ENCODE peak calls at places on chromosomes 13 and 19, in nine cellular contexts. Q is left lung, E is AG09309, B is Panc1, J is NB4, K is uterus, L is lower leg skin, C is thoracic aorta, F is HCT116. O is an unnamed sample.

GRCh38 chr19:51690359-51691121 is 2.6 kb upstream of the SPACA6 start:
- DNase-seq in E (no peak), C (no peak), J (peak), B (no peak), Q (peak), L (peak), F (no peak), K (peak), O (no peak)

GRCh38 chr19:38405276-38405675 is 2.4 kb downstream of the FAM98C start:
- DNase-seq in B (no peak), F (no peak), Q (no peak), K (no peak), E (no peak), J (no peak), C (no peak), L (no peak), O (no peak)

GRCh38 chr13:114068723-114069322 is 63.6 kb downstream of the RASA3 start:
- DNase-seq in L (no peak), C (no peak), E (no peak), B (no peak), J (peak), Q (peak), F (no peak), K (peak), O (no peak)

GRCh38 chr13:68081051-68081450 is 850.9 kb upstream of the PCDH9 start:
- DNase-seq in L (no peak), F (no peak), B (no peak), C (no peak), J (peak), Q (no peak), E (no peak), K (no peak), O (no peak)

GRCh38 chr13:24642236-24642635 is 38.0 kb upstream of the ATP12A start:
- DNase-seq in K (no peak), C (no peak), J (no peak), Q (no peak), B (no peak), L (no peak), E (no peak), F (no peak), O (no peak)

GRCh38 chr13:85283408-85283807 is 515.8 kb downstream of the SLITRK6 start:
- DNase-seq in C (no peak), K (no peak), J (no peak), Q (no peak), E (no peak), F (no peak), B (no peak), L (no peak), O (no peak)

GRCh38 chr19:16894080-16894479 is 5.3 kb downstream of the F2RL3 start:
- DNase-seq in K (no peak), Q (no peak), E (no peak), C (no peak), F (no peak), B (no peak), L (no peak), J (no peak), O (no peak)

GRCh38 chr13:109481046-109481445 is 305.3 kb downstream of the IRS2 start:
- DNase-seq in F (no peak), K (no peak), C (no peak), L (no peak), E (no peak), J (no peak), B (no peak), Q (no peak), O (no peak)

GRCh38 chr13:30730526-30730925 is 4.8 kb upstream of the ALOX5AP start:
- DNase-seq in L (no peak), F (no peak), C (no peak), J (no peak), E (no peak), K (no peak), B (no peak), Q (no peak), O (no peak)

GRCh38 chr13:79352107-79352506 is 53.9 kb downstream of the RBM26 start:
- DNase-seq in E (no peak), L (no peak), J (no peak), K (no peak), B (no peak), F (no peak), Q (no peak), C (no peak), O (no peak)

GRCh38 chr13:76764429-76764828 is 121.8 kb downstream of the KCTD12 start:
- DNase-seq in C (no peak), F (no peak), L (peak), Q (peak), K (peak), J (peak), E (no peak), B (no peak), O (no peak)

GRCh38 chr13:20993661-20994440 is 67.5 kb downstream of the LATS2 start:
- DNase-seq in B (no peak), C (no peak), E (peak), J (peak), L (peak), K (no peak), F (no peak), Q (no peak), O (no peak)

GRCh38 chr19:11446652-11447301 is 11.3 kb downstream of the PRKCSH start:
- DNase-seq in E (no peak), F (no peak), Q (no peak), K (no peak), B (no peak), C (no peak), J (peak), L (no peak), O (no peak)

GRCh38 chr19:30253581-30253996 is 118.6 kb upstream of the ZNF536 start:
- DNase-seq in E (no peak), C (no peak), B (no peak), K (no peak), L (no peak), Q (no peak), F (no peak), J (no peak), O (no peak)

GRCh38 chr13:40812102-40812501 is 22.7 kb downstream of the SLC25A15 start:
- DNase-seq in Q (no peak), L (no peak), E (no peak), C (no peak), F (no peak), B (no peak), J (peak), K (no peak), O (no peak)

GRCh38 chr13:82323101-82323500 is 1559.2 kb downstream of the SLITRK1 start:
- DNase-seq in F (no peak), B (no peak), C (no peak), E (no peak), Q (no peak), K (no peak), J (no peak), L (no peak), O (peak)

GRCh38 chr19:47598407-47599349 is 10.3 kb upstream of the BICRA start:
- DNase-seq in F (peak), J (no peak), B (peak), L (peak), Q (peak), E (peak), C (peak), K (peak), O (no peak)

GRCh38 chr19:35689836-35690235 is 14.5 kb upstream of the ZBTB32 start:
- DNase-seq in L (no peak), J (no peak), B (no peak), Q (no peak), E (no peak), C (no peak), K (no peak), F (no peak), O (no peak)

GRCh38 chr19:4495471-4495870 is 22.8 kb downstream of the PLIN4 start:
- DNase-seq in Q (no peak), K (no peak), J (no peak), C (no peak), E (no peak), F (peak), B (no peak), L (no peak), O (no peak)

GRCh38 chr19:3513198-3514140 is 7.4 kb downstream of the FZR1 start:
- DNase-seq in C (no peak), E (no peak), K (no peak), F (no peak), L (no peak), B (no peak), Q (no peak), J (no peak), O (no peak)

GRCh38 chr13:28059214-28059613 is 41.2 kb downstream of the FLT3 start:
- DNase-seq in B (no peak), F (peak), C (no peak), E (no peak), J (peak), L (no peak), Q (no peak), K (no peak), O (peak)

GRCh38 chr13:45207319-45207718 is 6.5 kb upstream of the KCTD4 start:
- DNase-seq in F (no peak), K (no peak), E (no peak), C (no peak), J (no peak), L (no peak), Q (no peak), B (no peak), O (no peak)

GRCh38 chr13:80342541-80343371 is 1.8 kb upstream of the SPRY2 start:
- DNase-seq in F (no peak), Q (peak), L (peak), J (peak), E (no peak), C (no peak), K (peak), B (no peak), O (no peak)

GRCh38 chr19:57803594-57804325 is 11.0 kb downstream of the ZNF552 start:
- DNase-seq in J (no peak), B (no peak), E (peak), C (no peak), F (peak), L (no peak), Q (peak), K (no peak), O (no peak)

GRCh38 chr19:50836543-50837195 is 3.3 kb upstream of the KLK15 start:
- DNase-seq in L (no peak), Q (no peak), E (no peak), B (no peak), C (no peak), K (no peak), J (no peak), F (no peak), O (no peak)

GRCh38 chr13:24159362-24159761 is 1.2 kb upstream of the SPATA13 start:
- DNase-seq in Q (no peak), F (no peak), E (no peak), L (no peak), B (no peak), J (no peak), C (no peak), K (no peak), O (no peak)

GRCh38 chr13:28718186-28718537 is 608 bp downstream of the SLC46A3 start:
- DNase-seq in E (no peak), B (no peak), K (no peak), C (peak), L (peak), Q (no peak), J (peak), F (no peak), O (no peak)

GRCh38 chr19:16062789-16063188 is 13.5 kb upstream of the TPM4 start:
- DNase-seq in K (no peak), E (no peak), C (no peak), Q (no peak), J (peak), F (no peak), B (no peak), L (no peak), O (no peak)

GRCh38 chr13:36163809-36164308 is 32.7 kb upstream of the DCLK1 start:
- DNase-seq in F (no peak), K (peak), Q (peak), C (no peak), J (no peak), L (peak), E (peak), B (no peak), O (peak)

GRCh38 chr19:38736413-38737280 is 7.6 kb downstream of the CAPN12 start:
- DNase-seq in Q (peak), J (peak), L (peak), K (peak), F (peak), B (no peak), C (no peak), E (no peak), O (no peak)

GRCh38 chr19:45104658-45105384 is 11.8 kb downstream of the PPP1R37 start:
- DNase-seq in C (no peak), L (no peak), K (no peak), J (no peak), B (no peak), Q (no peak), E (no peak), F (no peak), O (no peak)

GRCh38 chr19:42762782-42763181 is 2.7 kb downstream of the PSG8 start:
- DNase-seq in L (no peak), B (no peak), Q (no peak), C (no peak), J (no peak), F (no peak), E (no peak), K (no peak), O (no peak)

GRCh38 chr19:42764836-42765235 is 642 bp downstream of the PSG8 start:
- DNase-seq in C (no peak), Q (no peak), L (no peak), B (no peak), J (no peak), E (no peak), F (no peak), K (no peak), O (no peak)
- H3K4me3 ChIP-seq in C (no peak), Q (no peak), L (no peak), B (no peak), J (no peak), E (no peak), F (no peak), K (no peak), O (no peak)

GRCh38 chr19:18437481-18438330 is at the start of gene ISYNA1:
- DNase-seq in K (peak), C (no peak), L (no peak), F (no peak), J (no peak), B (no peak), Q (no peak), E (no peak), O (no peak)
- TF ChIP-seq CTCF in K (peak), C (no peak), L (no peak), F (no peak), J (no peak), B (no peak), Q (no peak), E (no peak), O (no peak)

DNA sequence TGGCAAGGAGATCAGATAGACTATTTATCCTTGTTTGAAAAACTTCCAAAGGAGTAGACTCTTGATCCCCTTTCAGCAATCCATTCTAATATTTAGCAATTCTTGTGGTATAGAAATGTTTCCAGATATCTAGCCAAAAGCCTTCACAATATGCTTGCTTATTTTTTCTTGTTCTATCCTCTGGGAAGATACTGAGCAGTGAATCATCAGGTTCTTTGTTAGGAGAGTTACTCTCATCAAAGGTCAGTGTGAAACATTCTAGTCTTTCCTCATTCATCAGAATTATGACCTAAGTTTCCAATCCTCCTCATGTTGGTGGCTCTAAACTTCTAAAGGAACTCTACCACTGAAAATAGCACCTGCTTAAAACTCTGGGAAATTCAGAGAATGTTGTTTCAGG is 3.9 kb downstream of the GPC6 start:
- DNase-seq in E (peak), Q (no peak), B (no peak), K (no peak), J (no peak), F (no peak), L (no peak), C (no peak), O (no peak)
- H3K4me3 ChIP-seq in E (no peak), Q (no peak), B (no peak), K (no peak), J (no peak), F (no peak), L (no peak), C (peak), O (no peak)

GRCh38 chr13:33110713-33111413 is 94.6 kb downstream of the KL start:
- DNase-seq in Q (no peak), B (no peak), K (no peak), E (no peak), F (no peak), J (no peak), L (peak), C (no peak), O (no peak)

GRCh38 chr13:33108620-33109019 is 92.4 kb downstream of the KL start:
- DNase-seq in K (no peak), F (no peak), Q (no peak), L (no peak), E (no peak), J (no peak), C (no peak), B (no peak), O (no peak)

GRCh38 chr13:33110386-33110712 is 94.1 kb downstream of the KL start:
- DNase-seq in E (no peak), C (no peak), L (no peak), B (no peak), K (no peak), J (no peak), Q (no peak), F (no peak), O (no peak)

GRCh38 chr13:33109319-33109718 is 93.1 kb downstream of the KL start:
- DNase-seq in B (no peak), F (no peak), Q (no peak), E (no peak), K (no peak), J (no peak), C (no peak), L (no peak), O (no peak)

DNA sequence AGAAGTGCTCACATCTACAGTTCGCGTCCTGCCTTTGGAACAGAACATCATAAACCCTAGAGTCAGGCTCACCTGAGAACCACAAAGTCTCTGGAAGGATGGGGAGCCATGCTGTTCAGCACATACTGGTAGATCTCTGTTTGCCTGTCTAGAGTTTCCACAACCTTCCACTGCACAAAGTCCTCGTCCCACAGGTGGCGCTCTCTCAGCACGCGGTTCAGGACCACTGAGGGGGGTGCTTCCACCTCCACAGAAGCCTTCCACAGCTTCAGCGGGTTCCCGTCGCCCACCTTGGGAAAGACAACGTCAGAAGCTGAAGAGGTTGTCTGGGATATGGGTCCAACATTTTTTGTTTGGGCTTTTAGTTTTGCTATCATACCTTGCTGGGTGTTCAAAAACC is 93.6 kb downstream of the KL start:
- DNase-seq in J (no peak), Q (no peak), B (peak), C (no peak), L (no peak), F (no peak), E (no peak), K (no peak), O (no peak)
- TF ChIP-seq CTCF in J (peak), Q (no peak), B (peak), C (no peak), L (no peak), F (peak), E (peak), K (no peak), O (peak)

DNA sequence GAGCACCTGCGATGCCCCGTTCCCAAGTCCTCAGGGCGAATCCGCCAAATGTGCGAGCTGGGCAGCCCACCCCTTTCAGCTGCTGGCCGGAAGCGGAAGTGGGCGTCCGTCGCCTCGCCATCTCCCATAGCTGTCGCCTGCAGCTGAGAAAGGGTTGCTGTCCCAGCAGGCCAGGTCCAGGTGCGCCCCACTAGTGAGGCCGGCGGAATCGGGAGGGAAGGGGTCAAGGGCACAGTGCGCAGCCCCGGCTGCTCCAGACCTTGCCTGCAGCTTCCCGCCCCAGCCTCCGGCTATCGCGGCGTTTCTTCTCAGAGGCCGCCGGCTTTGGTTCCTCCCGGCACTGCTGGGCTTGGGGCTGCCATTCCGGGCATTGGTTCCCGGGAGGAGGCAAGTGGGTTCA is at the start of gene ZNF177:
- DNase-seq in C (no peak), Q (no peak), J (peak), E (no peak), B (no peak), K (no peak), F (no peak), L (no peak), O (no peak)
- H3K4me3 ChIP-seq in C (no peak), Q (no peak), J (peak), E (peak), B (peak), K (no peak), F (no peak), L (no peak), O (no peak)

DNA sequence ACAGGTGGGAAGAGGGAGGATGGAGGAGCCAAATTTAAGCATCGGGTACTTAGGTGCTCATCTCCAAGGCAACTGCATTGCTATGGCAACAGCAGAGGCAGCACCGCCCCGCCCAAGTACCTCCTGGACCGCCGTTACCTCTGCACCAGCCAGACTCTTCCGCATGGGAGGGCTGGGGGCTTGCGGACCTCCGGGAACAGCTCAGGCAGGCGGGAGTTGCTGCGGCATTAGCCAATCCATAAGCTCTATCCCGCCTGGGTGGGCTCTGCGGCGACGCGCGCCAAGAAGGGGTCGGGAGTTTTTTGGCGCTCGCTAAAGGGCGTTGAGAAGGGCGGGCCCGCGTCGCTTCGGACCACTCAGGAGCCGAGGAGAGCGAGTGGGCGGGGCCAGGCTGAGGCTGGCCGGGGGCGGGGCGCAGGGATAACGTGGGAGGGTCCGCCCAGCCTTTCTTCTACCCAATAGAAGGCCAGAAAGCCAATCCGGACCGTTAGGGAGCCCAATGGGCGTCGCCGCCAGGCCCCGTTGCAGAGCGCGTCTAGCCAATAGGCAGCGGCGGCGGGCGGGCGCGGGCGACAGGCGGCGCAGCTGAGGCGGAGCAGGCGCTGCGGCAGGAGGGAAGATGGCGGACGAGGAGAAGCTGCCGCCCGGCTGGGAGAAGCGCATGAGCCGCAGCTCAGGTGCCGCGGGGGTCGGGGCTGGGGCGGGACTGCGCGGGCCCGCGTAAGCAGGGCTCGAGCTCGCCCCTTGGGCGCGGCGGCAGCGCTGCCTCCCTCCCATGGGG is at the start of gene PIN1:
- DNase-seq in F (peak), B (peak), Q (peak), L (peak), C (peak), J (peak), K (peak), E (peak), O (peak)
- TF ChIP-seq CTCF in F (peak), B (no peak), Q (peak), L (no peak), C (peak), J (peak), K (peak), E (peak), O (peak)